ENCODE peak calls at places on chromosomes 2 and 18, in six cellular contexts. Y is A549, Q is GM23338, F is SK-N-SH, T is GM12878, O is HL-60. A is an unnamed sample.

GRCh38 chr2:175063741-175064140 is 58.6 kb upstream of the CHN1 start:
- DNase-seq in Y (no peak), Q (no peak), F (no peak), T (no peak), O (no peak), A (no peak)

GRCh38 chr2:102367331-102367971 is 11.9 kb downstream of the IL18R1 start:
- DNase-seq in Y (no peak), Q (no peak), F (no peak), T (peak), O (no peak), A (no peak)

GRCh38 chr2:101330253-101330921 is 21.9 kb upstream of the RNF149 start:
- DNase-seq in Y (no peak), Q (peak), F (no peak), T (no peak), O (no peak), A (no peak)

GRCh38 chr2:55097462-55098410 is 47.5 kb upstream of the RTN4 start:
- DNase-seq in Y (no peak), Q (no peak), F (no peak), T (no peak), O (peak), A (peak)

GRCh38 chr18:32086866-32087265 is 4.8 kb upstream of the RNF138 start:
- DNase-seq in Y (no peak), Q (no peak), F (no peak), T (no peak), O (peak), A (no peak)

GRCh38 chr18:8386981-8387380 is 222.3 kb upstream of the RAB12 start:
- DNase-seq in Y (no peak), Q (no peak), F (no peak), T (no peak), O (no peak), A (no peak)

GRCh38 chr2:13597176-13597575 is 880.4 kb downstream of the TRIB2 start:
- DNase-seq in Y (no peak), Q (no peak), F (no peak), T (no peak), O (no peak), A (no peak)

GRCh38 chr2:73640537-73640936 is 1.7 kb downstream of the NAT8 start:
- DNase-seq in Y (no peak), Q (no peak), F (no peak), T (no peak), O (no peak), A (no peak)

GRCh38 chr2:38407111-38407682 is 30.1 kb upstream of the ATL2 start:
- DNase-seq in Y (no peak), Q (no peak), F (no peak), T (no peak), O (no peak), A (no peak)

GRCh38 chr2:169933124-169933711 is 106.0 kb downstream of the UBR3 start:
- DNase-seq in Y (peak), Q (peak), F (peak), T (no peak), O (peak), A (peak)

GRCh38 chr2:8604262-8604661 is 77.6 kb upstream of the ID2 start:
- DNase-seq in Y (no peak), Q (no peak), F (no peak), T (no peak), O (no peak), A (no peak)

GRCh38 chr2:27303093-27304025 is 4.9 kb downstream of the UCN start:
- DNase-seq in Y (peak), Q (peak), F (peak), T (no peak), O (peak), A (peak)

GRCh38 chr2:231068525-231069222 is 12.0 kb downstream of the PSMD1 start:
- DNase-seq in Y (peak), Q (no peak), F (no peak), T (no peak), O (no peak), A (no peak)

GRCh38 chr18:68742206-68742605 is 27.3 kb upstream of the TMX3 start:
- DNase-seq in Y (no peak), Q (no peak), F (no peak), T (no peak), O (no peak), A (no peak)

GRCh38 chr18:10453885-10454772 is at the start of gene APCDD1:
- DNase-seq in Y (peak), Q (peak), F (peak), T (no peak), O (no peak), A (no peak)

GRCh38 chr18:67875936-67876335 is 359.4 kb upstream of the DSEL start:
- DNase-seq in Y (no peak), Q (no peak), F (no peak), T (no peak), O (no peak), A (no peak)

GRCh38 chr2:10923007-10923372 is 11.3 kb downstream of the KCNF1 start:
- DNase-seq in Y (no peak), Q (no peak), F (no peak), T (no peak), O (no peak), A (no peak)

GRCh38 chr18:6837904-6838303 is 108.4 kb downstream of the ARHGAP28 start:
- DNase-seq in Y (no peak), Q (no peak), F (no peak), T (no peak), O (no peak), A (no peak)

GRCh38 chr2:236684534-236685256 is 115.1 kb downstream of the ACKR3 start:
- DNase-seq in Y (no peak), Q (peak), F (no peak), T (no peak), O (no peak), A (no peak)

GRCh38 chr2:220786216-220786615 is 785.9 kb downstream of the EPHA4 start:
- DNase-seq in Y (no peak), Q (no peak), F (no peak), T (no peak), O (no peak), A (no peak)

GRCh38 chr18:54233228-54233625 is 8.8 kb upstream of the MBD2 start:
- DNase-seq in Y (no peak), Q (no peak), F (no peak), T (no peak), O (no peak), A (no peak)

GRCh38 chr2:71778514-71779305 is 325.3 kb downstream of the DYSF start:
- DNase-seq in Y (no peak), Q (peak), F (no peak), T (no peak), O (no peak), A (no peak)

DNA sequence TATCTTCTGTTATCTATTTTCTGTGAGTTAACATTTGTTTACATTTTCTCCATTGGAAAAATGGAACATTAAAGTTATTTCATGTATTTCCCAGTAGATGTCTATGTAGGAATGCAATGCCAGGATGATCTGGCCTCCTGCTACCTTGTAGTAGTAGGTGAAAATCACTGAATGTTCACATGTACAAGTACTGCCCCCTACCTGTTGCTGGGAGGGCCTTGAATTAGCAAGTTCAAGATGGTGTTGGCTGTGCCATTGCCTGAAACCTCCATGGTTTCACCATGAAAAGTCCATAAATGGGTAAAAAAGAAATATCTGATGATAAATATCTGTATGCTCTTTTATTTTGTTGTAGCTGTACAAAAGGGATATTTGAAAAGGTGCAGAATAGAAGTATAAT is 30.7 kb downstream of the XRCC5 start:
- DNase-seq in Y (peak), Q (peak), F (peak), T (no peak), O (peak), A (peak)
- TF ChIP-seq REST in Y (no peak), Q (no peak), F (no peak), T (no peak), O (no peak), A (no peak)

DNA sequence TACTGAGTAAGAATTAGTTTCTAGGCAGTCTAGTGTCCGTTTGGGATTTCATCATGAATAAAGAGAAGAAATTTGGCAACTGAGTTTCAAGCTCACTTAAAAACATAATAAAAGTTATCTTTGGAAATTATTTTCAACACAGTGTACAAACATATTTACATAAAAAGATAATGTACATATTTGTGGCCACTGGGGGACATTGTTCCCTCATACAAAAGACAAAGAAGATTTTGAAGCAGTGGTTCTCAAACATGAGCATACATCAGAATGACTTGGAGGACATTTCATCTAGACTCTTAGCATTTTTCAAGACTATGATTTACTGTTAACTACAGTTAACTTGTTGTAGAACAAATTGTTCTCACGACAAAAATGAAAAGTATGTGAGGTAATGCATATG is 15.7 kb upstream of the TTC21B start:
- DNase-seq in Y (no peak), Q (no peak), F (no peak), T (no peak), O (no peak), A (no peak)
- TF ChIP-seq REST in Y (no peak), Q (no peak), F (no peak), T (no peak), O (no peak), A (no peak)

DNA sequence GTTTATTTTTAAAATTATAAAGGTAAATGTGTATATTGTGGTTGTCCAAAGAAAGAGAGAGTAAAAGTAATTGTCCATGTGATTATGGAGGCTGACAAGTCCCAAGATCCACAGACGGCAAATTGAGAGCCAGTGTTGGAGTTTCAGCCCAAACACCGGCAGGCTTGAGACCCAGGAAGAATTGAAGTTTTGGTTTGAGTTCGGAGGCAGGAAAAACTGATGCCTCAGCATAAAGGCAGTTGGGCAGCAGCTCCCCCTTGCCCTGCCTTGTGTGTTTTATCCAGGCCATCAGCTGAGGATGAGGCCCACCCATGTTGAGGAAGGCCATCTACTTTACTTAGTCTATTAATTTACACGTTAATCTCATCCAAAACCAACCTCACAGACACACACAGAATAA is 64.5 kb upstream of the SERPINE2 start:
- DNase-seq in Y (no peak), Q (no peak), F (no peak), T (no peak), O (no peak), A (no peak)
- TF ChIP-seq REST in Y (no peak), Q (no peak), F (no peak), T (no peak), O (no peak), A (no peak)

DNA sequence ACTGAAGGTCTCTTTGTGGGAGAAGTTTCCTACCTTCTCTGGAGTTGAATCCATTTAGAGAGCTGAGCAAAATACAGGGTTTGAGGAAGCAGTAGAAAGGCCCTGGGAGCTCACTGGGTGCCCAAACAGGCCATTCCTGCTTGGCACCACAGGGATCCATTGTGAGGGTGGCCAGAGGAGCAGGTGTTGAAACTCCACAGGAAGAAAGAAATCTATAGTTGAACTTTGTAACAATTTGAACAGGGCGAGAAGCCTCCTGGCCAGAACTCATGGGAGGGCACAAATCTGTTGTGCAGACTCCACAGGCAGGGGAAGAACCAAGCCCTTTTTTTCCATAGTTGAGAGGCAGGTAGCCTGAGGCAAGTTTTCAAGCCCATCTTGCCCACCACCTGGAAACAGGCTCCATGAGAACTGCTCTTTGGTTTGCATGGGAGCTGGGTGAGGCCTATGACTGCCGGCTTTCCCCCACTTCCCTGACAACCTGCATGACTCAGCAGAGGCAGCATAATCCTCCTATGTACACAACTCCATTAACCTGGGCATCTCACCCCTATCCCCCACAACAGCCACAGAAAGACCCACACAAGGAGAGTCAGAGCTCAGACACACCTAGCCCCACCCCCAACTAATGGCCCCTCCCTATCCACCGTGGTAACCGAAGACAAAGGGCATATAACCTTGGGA is 1053.0 kb downstream of the TSN start:
- DNase-seq in Y (no peak), Q (no peak), F (no peak), T (no peak), O (no peak), A (no peak)
- TF ChIP-seq REST in Y (no peak), Q (no peak), F (no peak), T (no peak), O (no peak), A (no peak)

GRCh38 chr2:69195706-69196105 is 182.7 kb downstream of the ANTXR1 start:
- DNase-seq in Y (no peak), Q (no peak), F (no peak), T (no peak), O (no peak), A (no peak)

GRCh38 chr2:69192176-69192945 is 179.4 kb downstream of the ANTXR1 start:
- DNase-seq in Y (no peak), Q (peak), F (no peak), T (no peak), O (no peak), A (no peak)

GRCh38 chr2:69200107-69200520 is 186.9 kb downstream of the GFPT1 start:
- DNase-seq in Y (no peak), Q (no peak), F (no peak), T (no peak), O (no peak), A (no peak)

GRCh38 chr2:69201243-69201642 is 185.8 kb downstream of the GFPT1 start:
- DNase-seq in Y (no peak), Q (no peak), F (no peak), T (no peak), O (no peak), A (no peak)

GRCh38 chr2:69196327-69197117 is 183.5 kb downstream of the ANTXR1 start:
- DNase-seq in Y (no peak), Q (no peak), F (no peak), T (no peak), O (no peak), A (no peak)
- TF ChIP-seq REST in Y (no peak), Q (no peak), F (no peak), T (no peak), O (no peak), A (no peak)

A was measured in K562.